ENCODE peak calls at places on chromosomes 2 and 18, in ten cellular contexts. O is thyroid gland, E is ovary, Q is transverse colon, C is left ventricle myocardium inferior, H is A673, P is psoas muscle, J is body of pancreas, L is spleen, V is lower lobe of right lung. T is an unnamed sample.

GRCh38 chr2:6052577-6052976 is 360.4 kb downstream of the SOX11 start:
- DNase-seq in O (no peak), E (no peak), Q (no peak), C (no peak), H (no peak), P (no peak), J (no peak), L (no peak), V (no peak), T (no peak)

GRCh38 chr2:29397039-29397438 is 281.8 kb downstream of the CLIP4 start:
- DNase-seq in O (no peak), E (no peak), Q (no peak), C (no peak), H (no peak), P (no peak), J (no peak), L (no peak), V (no peak), T (no peak)

GRCh38 chr2:198545411-198545810 is 741.0 kb downstream of the PLCL1 start:
- DNase-seq in O (no peak), E (no peak), Q (no peak), C (no peak), H (no peak), P (no peak), J (no peak), L (no peak), V (no peak), T (no peak)

GRCh38 chr18:38297910-38298309 is 732.3 kb upstream of the CELF4 start:
- DNase-seq in O (no peak), E (no peak), Q (no peak), C (no peak), H (no peak), P (no peak), J (no peak), L (no peak), V (no peak), T (peak; percentile 77)

GRCh38 chr2:18788590-18788989 is 199.2 kb upstream of the NT5C1B start:
- DNase-seq in O (peak; percentile 46), E (no peak), Q (no peak), C (peak; percentile 43), H (peak; percentile 9), P (peak; percentile 42), J (peak; percentile 42), L (no peak), V (no peak), T (no peak)

GRCh38 chr2:101736233-101736632 is 38.7 kb downstream of the MAP4K4 start:
- DNase-seq in O (no peak), E (no peak), Q (no peak), C (no peak), H (no peak), P (no peak), J (no peak), L (no peak), V (no peak), T (no peak)

GRCh38 chr2:153971250-153971649 is 99.5 kb downstream of the GALNT13 start:
- DNase-seq in O (no peak), E (no peak), Q (no peak), C (no peak), H (no peak), P (no peak), J (no peak), L (no peak), V (no peak), T (no peak)

GRCh38 chr2:60414731-60415130 is 138.7 kb downstream of the BCL11A start:
- DNase-seq in O (no peak), E (no peak), Q (no peak), C (no peak), H (peak; percentile 38), P (no peak), J (no peak), L (no peak), V (no peak), T (no peak)

GRCh38 chr2:46803911-46804670 is 111.5 kb downstream of the MCFD2 start:
- DNase-seq in O (no peak), E (no peak), Q (no peak), C (no peak), H (no peak), P (no peak), J (no peak), L (no peak), V (no peak), T (no peak)

GRCh38 chr2:234836251-234836650 is 115.6 kb upstream of the SH3BP4 start:
- DNase-seq in O (no peak), E (no peak), Q (no peak), C (no peak), H (no peak), P (no peak), J (no peak), L (no peak), V (no peak), T (no peak)

GRCh38 chr18:3688682-3689081 is 238.7 kb downstream of the TGIF1 start:
- DNase-seq in O (no peak), E (no peak), Q (no peak), C (no peak), H (peak; percentile 50), P (no peak), J (no peak), L (no peak), V (no peak), T (no peak)

GRCh38 chr2:117409443-117409842 is 405.0 kb upstream of the DDX18 start:
- DNase-seq in O (no peak), E (no peak), Q (no peak), C (no peak), H (no peak), P (no peak), J (no peak), L (no peak), V (no peak), T (no peak)

GRCh38 chr2:117406443-117406842 is 408.0 kb upstream of the DDX18 start:
- DNase-seq in O (no peak), E (no peak), Q (no peak), C (no peak), H (no peak), P (no peak), J (no peak), L (no peak), V (no peak), T (no peak)

GRCh38 chr2:117407746-117408145 is 406.7 kb upstream of the DDX18 start:
- DNase-seq in O (no peak), E (no peak), Q (no peak), C (no peak), H (no peak), P (no peak), J (no peak), L (no peak), V (no peak), T (no peak)

DNA sequence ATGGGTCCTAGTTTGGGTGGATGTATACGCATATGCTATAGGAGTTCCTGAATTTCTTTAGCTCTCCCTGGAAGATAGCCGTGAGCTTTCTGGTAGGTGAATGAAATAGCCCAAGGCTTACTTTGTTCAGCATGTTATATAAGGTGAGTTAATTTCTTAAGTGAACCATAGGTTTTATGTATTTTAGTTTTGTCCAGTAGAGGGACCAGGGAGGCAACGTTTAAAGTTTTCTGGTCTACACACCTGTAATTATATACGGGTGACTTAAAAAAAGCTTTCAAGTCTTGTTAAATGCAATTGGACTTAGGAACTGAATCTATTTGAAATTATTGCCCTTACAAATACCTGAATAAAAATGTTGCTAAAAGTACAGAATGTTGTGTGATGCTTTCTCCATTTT is 402.5 kb upstream of the DDX18 start:
- DNase-seq in O (no peak), E (no peak), Q (no peak), C (no peak), H (no peak), P (no peak), J (no peak), L (no peak), V (no peak), T (no peak)
- TF ChIP-seq CTCF in O (no peak), E (no peak), Q (peak; percentile 12), C (no peak), H (no peak), P (no peak), J (no peak), L (no peak), V (no peak), T (no peak)

DNA sequence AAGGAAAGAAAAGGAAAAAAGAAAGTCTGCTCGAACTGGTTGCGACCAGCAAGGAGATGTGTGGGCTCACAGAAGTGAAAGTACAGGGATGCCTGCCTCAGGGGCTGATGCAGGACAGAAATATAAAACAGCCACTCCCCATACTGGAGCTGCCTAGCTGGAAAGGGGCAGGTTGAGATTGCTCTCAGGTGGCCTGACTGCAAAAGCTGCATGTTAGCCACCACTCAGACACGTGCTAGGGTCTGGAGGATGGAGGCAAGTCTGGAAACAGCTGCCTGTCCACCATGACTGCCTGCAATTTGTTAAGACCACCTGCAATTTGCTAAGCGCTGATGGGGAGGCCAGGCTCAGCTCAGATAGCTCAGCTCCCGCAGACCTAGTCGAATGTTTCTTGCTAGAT is 17.9 kb downstream of the B3GNT7 start:
- DNase-seq in O (no peak), E (no peak), Q (no peak), C (no peak), H (no peak), P (no peak), J (no peak), L (no peak), V (no peak), T (no peak)
- H3K4me3 ChIP-seq in O (no peak overlapping the region), E (no peak overlapping the region), Q (peak overlapping the region; percentile 18), C (no peak overlapping the region), H (no peak overlapping the region), P (no peak overlapping the region), J (no peak overlapping the region), L (no peak overlapping the region), V (no peak overlapping the region), T (no peak overlapping the region)

GRCh38 chr2:127017548-127017947 is 89.4 kb downstream of the BIN1 start:
- DNase-seq in O (no peak), E (no peak), Q (no peak), C (no peak), H (no peak), P (no peak), J (no peak), L (no peak), V (no peak), T (no peak)

GRCh38 chr2:127014224-127014623 is 92.7 kb downstream of the BIN1 start:
- DNase-seq in O (no peak), E (no peak), Q (no peak), C (no peak), H (no peak), P (no peak), J (no peak), L (no peak), V (no peak), T (peak; percentile 50)

GRCh38 chr2:127016329-127016728 is 90.6 kb downstream of the BIN1 start:
- DNase-seq in O (no peak), E (no peak), Q (no peak), C (no peak), H (no peak), P (no peak), J (no peak), L (peak; percentile 72), V (no peak), T (no peak)

GRCh38 chr2:127014630-127015029 is 92.3 kb downstream of the BIN1 start:
- DNase-seq in O (no peak), E (no peak), Q (no peak), C (no peak), H (no peak), P (no peak), J (no peak), L (no peak), V (no peak), T (no peak)

GRCh38 chr2:127015106-127015910 is 91.6 kb downstream of the BIN1 start:
- DNase-seq in O (no peak), E (no peak), Q (no peak), C (no peak), H (no peak), P (no peak), J (no peak), L (no peak), V (no peak), T (no peak)
- H3K36me3 ChIP-seq in O (no peaks in the 10 kb centered on the region), E (no peaks in the 10 kb centered on the region), Q (no peaks in the 10 kb centered on the region), C (no peaks in the 10 kb centered on the region), H (no peaks in the 10 kb centered on the region), P (no peaks in the 10 kb centered on the region), J (no peaks in the 10 kb centered on the region), L (no peaks in the 10 kb centered on the region), V (no peaks in the 10 kb centered on the region), T (no peaks in the 10 kb centered on the region)

GRCh38 chr18:74496508-74497307 is 545 bp downstream of the CNDP2 start:
- DNase-seq in O (peak; percentile 75), E (no peak), Q (peak; percentile 70), C (peak; percentile 68), H (peak; percentile 26), P (peak; percentile 83), J (peak; percentile 70), L (no peak), V (peak; percentile 84), T (peak; percentile 78)
- TF ChIP-seq CTCF in O (no peak), E (no peak), Q (peak; percentile 13), C (peak; percentile 41), H (no peak), P (peak; percentile 26), J (no peak), L (no peak), V (peak; percentile 27), T (peak; percentile 26)